ENCODE peak calls at places on chromosomes 5 and 9, in ten cellular contexts. One of them, this sample, is unnamed.

GRCh38 chr5:52801329-52801728 is 13.6 kb downstream of the ITGA1 start:
- DNase-seq in upper lobe of right lung: no peak
- DNase-seq in transverse colon: no peak
- DNase-seq in epithelial cell of esophagus: peak; percentile 47
- DNase-seq in bronchial epithelial cell: no peak
- DNase-seq in left ventricle myocardium inferior: no peak
- DNase-seq in AG09309: no peak
- DNase-seq in OCI-LY7: peak; percentile 19
- DNase-seq in SK-N-SH: no peak
- DNase-seq in CD8-positive, alpha-beta T cell: no peak
- DNase-seq in this sample: no peak

GRCh38 chr5:88384901-88385300 is 116.3 kb upstream of the TMEM161B start:
- DNase-seq in upper lobe of right lung: no peak
- DNase-seq in transverse colon: no peak
- DNase-seq in epithelial cell of esophagus: no peak
- DNase-seq in bronchial epithelial cell: no peak
- DNase-seq in left ventricle myocardium inferior: no peak
- DNase-seq in AG09309: no peak
- DNase-seq in OCI-LY7: no peak
- DNase-seq in SK-N-SH: no peak
- DNase-seq in CD8-positive, alpha-beta T cell: no peak
- DNase-seq in this sample: no peak

GRCh38 chr5:99032234-99033013 is 103.6 kb upstream of the CHD1 start:
- DNase-seq in upper lobe of right lung: no peak
- DNase-seq in transverse colon: peak; percentile 72
- DNase-seq in epithelial cell of esophagus: peak; percentile 79
- DNase-seq in bronchial epithelial cell: peak; percentile 71
- DNase-seq in left ventricle myocardium inferior: peak; percentile 28
- DNase-seq in AG09309: peak; percentile 65
- DNase-seq in OCI-LY7: peak; percentile 56
- DNase-seq in SK-N-SH: peak; percentile 46
- DNase-seq in CD8-positive, alpha-beta T cell: peak; percentile 22
- DNase-seq in this sample: peak; percentile 78

GRCh38 chr9:136545065-136545965 is 533 bp downstream of the NOTCH1 start:
- DNase-seq in upper lobe of right lung: no peak
- DNase-seq in transverse colon: no peak
- DNase-seq in epithelial cell of esophagus: no peak
- DNase-seq in bronchial epithelial cell: no peak
- DNase-seq in left ventricle myocardium inferior: no peak
- DNase-seq in AG09309: no peak
- DNase-seq in OCI-LY7: peak; percentile 70
- DNase-seq in SK-N-SH: peak; percentile 65
- DNase-seq in CD8-positive, alpha-beta T cell: peak; percentile 57
- DNase-seq in this sample: peak; percentile 72

GRCh38 chr9:87007711-87008360 is 60.5 kb upstream of the GAS1 start:
- DNase-seq in upper lobe of right lung: no peak
- DNase-seq in transverse colon: no peak
- DNase-seq in epithelial cell of esophagus: no peak
- DNase-seq in bronchial epithelial cell: no peak
- DNase-seq in left ventricle myocardium inferior: no peak
- DNase-seq in AG09309: peak; percentile 50
- DNase-seq in OCI-LY7: no peak
- DNase-seq in SK-N-SH: peak; percentile 69
- DNase-seq in CD8-positive, alpha-beta T cell: no peak
- DNase-seq in this sample: no peak

GRCh38 chr5:41891066-41891707 is 13.0 kb upstream of the RIMOC1 start:
- DNase-seq in upper lobe of right lung: no peak
- DNase-seq in transverse colon: no peak
- DNase-seq in epithelial cell of esophagus: no peak
- DNase-seq in bronchial epithelial cell: peak; percentile 23
- DNase-seq in left ventricle myocardium inferior: no peak
- DNase-seq in AG09309: no peak
- DNase-seq in OCI-LY7: no peak
- DNase-seq in SK-N-SH: no peak
- DNase-seq in CD8-positive, alpha-beta T cell: no peak
- DNase-seq in this sample: no peak

GRCh38 chr9:108040783-108041182 is 551.2 kb upstream of the KLF4 start:
- DNase-seq in upper lobe of right lung: no peak
- DNase-seq in transverse colon: no peak
- DNase-seq in epithelial cell of esophagus: peak; percentile 92
- DNase-seq in bronchial epithelial cell: peak; percentile 94
- DNase-seq in left ventricle myocardium inferior: no peak
- DNase-seq in AG09309: no peak
- DNase-seq in OCI-LY7: no peak
- DNase-seq in SK-N-SH: no peak
- DNase-seq in CD8-positive, alpha-beta T cell: no peak
- DNase-seq in this sample: no peak

GRCh38 chr9:35937227-35937626 is 20.7 kb downstream of the OR2S2 start:
- DNase-seq in upper lobe of right lung: no peak
- DNase-seq in transverse colon: no peak
- DNase-seq in epithelial cell of esophagus: no peak
- DNase-seq in bronchial epithelial cell: no peak
- DNase-seq in left ventricle myocardium inferior: no peak
- DNase-seq in AG09309: no peak
- DNase-seq in OCI-LY7: peak; percentile 44
- DNase-seq in SK-N-SH: no peak
- DNase-seq in CD8-positive, alpha-beta T cell: no peak
- DNase-seq in this sample: no peak

GRCh38 chr9:137614631-137615386 is 4.0 kb upstream of the EHMT1 start:
- DNase-seq in upper lobe of right lung: no peak
- DNase-seq in transverse colon: no peak
- DNase-seq in epithelial cell of esophagus: no peak
- DNase-seq in bronchial epithelial cell: no peak
- DNase-seq in left ventricle myocardium inferior: no peak
- DNase-seq in AG09309: no peak
- DNase-seq in OCI-LY7: no peak
- DNase-seq in SK-N-SH: no peak
- DNase-seq in CD8-positive, alpha-beta T cell: no peak
- DNase-seq in this sample: no peak
- TF ChIP-seq CTCF in upper lobe of right lung: no peak
- TF ChIP-seq CTCF in transverse colon: no peak
- TF ChIP-seq CTCF in epithelial cell of esophagus: no peak
- TF ChIP-seq CTCF in bronchial epithelial cell: no peak
- TF ChIP-seq CTCF in left ventricle myocardium inferior: no peak
- TF ChIP-seq CTCF in AG09309: no peak
- TF ChIP-seq CTCF in OCI-LY7: no peak
- TF ChIP-seq CTCF in SK-N-SH: no peak
- TF ChIP-seq CTCF in CD8-positive, alpha-beta T cell: no peak
- TF ChIP-seq CTCF in this sample: no peak

GRCh38 chr5:174411513-174411819 is 312.9 kb upstream of the MSX2 start:
- DNase-seq in upper lobe of right lung: no peak
- DNase-seq in transverse colon: no peak
- DNase-seq in epithelial cell of esophagus: no peak
- DNase-seq in bronchial epithelial cell: no peak
- DNase-seq in left ventricle myocardium inferior: no peak
- DNase-seq in AG09309: no peak
- DNase-seq in OCI-LY7: no peak
- DNase-seq in SK-N-SH: no peak
- DNase-seq in CD8-positive, alpha-beta T cell: no peak
- DNase-seq in this sample: no peak

GRCh38 chr5:174413520-174414314 is 310.7 kb upstream of the MSX2 start:
- DNase-seq in upper lobe of right lung: no peak
- DNase-seq in transverse colon: no peak
- DNase-seq in epithelial cell of esophagus: no peak
- DNase-seq in bronchial epithelial cell: no peak
- DNase-seq in left ventricle myocardium inferior: no peak
- DNase-seq in AG09309: peak; percentile 24
- DNase-seq in OCI-LY7: no peak
- DNase-seq in SK-N-SH: no peak
- DNase-seq in CD8-positive, alpha-beta T cell: no peak
- DNase-seq in this sample: no peak

GRCh38 chr5:174410716-174411512 is 313.5 kb upstream of the MSX2 start:
- DNase-seq in upper lobe of right lung: no peak
- DNase-seq in transverse colon: no peak
- DNase-seq in epithelial cell of esophagus: no peak
- DNase-seq in bronchial epithelial cell: no peak
- DNase-seq in left ventricle myocardium inferior: no peak
- DNase-seq in AG09309: peak; percentile 20
- DNase-seq in OCI-LY7: no peak
- DNase-seq in SK-N-SH: peak; percentile 61
- DNase-seq in CD8-positive, alpha-beta T cell: no peak
- DNase-seq in this sample: no peak

GRCh38 chr5:174412941-174413340 is 311.4 kb upstream of the MSX2 start:
- DNase-seq in upper lobe of right lung: no peak
- DNase-seq in transverse colon: no peak
- DNase-seq in epithelial cell of esophagus: no peak
- DNase-seq in bronchial epithelial cell: no peak
- DNase-seq in left ventricle myocardium inferior: no peak
- DNase-seq in AG09309: no peak
- DNase-seq in OCI-LY7: no peak
- DNase-seq in SK-N-SH: no peak
- DNase-seq in CD8-positive, alpha-beta T cell: no peak
- DNase-seq in this sample: no peak

DNA sequence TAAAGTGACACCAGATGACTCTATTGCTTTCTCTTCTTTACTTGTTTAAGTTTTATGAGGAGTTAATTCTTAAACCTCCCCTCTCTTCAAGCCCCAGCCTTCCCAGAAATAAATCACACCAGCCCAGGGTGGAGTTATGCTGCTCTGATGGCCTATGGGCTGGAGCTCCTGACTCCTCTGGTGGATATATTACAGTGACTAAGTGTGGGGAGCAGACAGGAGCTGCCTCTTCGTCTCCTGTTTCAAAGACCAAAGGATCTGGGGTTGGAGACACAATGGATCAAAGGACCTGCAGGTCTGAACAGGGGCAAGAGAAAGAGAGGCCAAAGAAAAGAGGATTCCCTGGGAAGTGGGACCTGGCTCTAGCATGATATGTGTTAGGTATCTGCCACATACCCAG is 312.0 kb upstream of the MSX2 start:
- DNase-seq in upper lobe of right lung: no peak
- DNase-seq in transverse colon: no peak
- DNase-seq in epithelial cell of esophagus: no peak
- DNase-seq in bronchial epithelial cell: no peak
- DNase-seq in left ventricle myocardium inferior: no peak
- DNase-seq in AG09309: no peak
- DNase-seq in OCI-LY7: no peak
- DNase-seq in SK-N-SH: no peak
- DNase-seq in CD8-positive, alpha-beta T cell: no peak
- DNase-seq in this sample: no peak
- H3K4me3 ChIP-seq in upper lobe of right lung: no peak overlapping the region
- H3K4me3 ChIP-seq in transverse colon: no peak overlapping the region
- H3K4me3 ChIP-seq in epithelial cell of esophagus: no peak overlapping the region
- H3K4me3 ChIP-seq in bronchial epithelial cell: no peak overlapping the region
- H3K4me3 ChIP-seq in left ventricle myocardium inferior: no peak overlapping the region
- H3K4me3 ChIP-seq in AG09309: no peak overlapping the region
- H3K4me3 ChIP-seq in OCI-LY7: no peak overlapping the region
- H3K4me3 ChIP-seq in SK-N-SH: no peak overlapping the region
- H3K4me3 ChIP-seq in CD8-positive, alpha-beta T cell: no peak overlapping the region
- H3K4me3 ChIP-seq in this sample: no peak overlapping the region

GRCh38 chr5:149839761-149840160 is 104.8 kb downstream of the PDE6A start:
- DNase-seq in upper lobe of right lung: no peak
- DNase-seq in transverse colon: no peak
- DNase-seq in epithelial cell of esophagus: peak; percentile 37
- DNase-seq in bronchial epithelial cell: no peak
- DNase-seq in left ventricle myocardium inferior: no peak
- DNase-seq in AG09309: no peak
- DNase-seq in OCI-LY7: no peak
- DNase-seq in SK-N-SH: peak; percentile 30
- DNase-seq in CD8-positive, alpha-beta T cell: no peak
- DNase-seq in this sample: no peak

GRCh38 chr5:149838881-149839739 is 105.5 kb downstream of the PDE6A start:
- DNase-seq in upper lobe of right lung: no peak
- DNase-seq in transverse colon: no peak
- DNase-seq in epithelial cell of esophagus: peak; percentile 95
- DNase-seq in bronchial epithelial cell: peak; percentile 91
- DNase-seq in left ventricle myocardium inferior: no peak
- DNase-seq in AG09309: no peak
- DNase-seq in OCI-LY7: no peak
- DNase-seq in SK-N-SH: no peak
- DNase-seq in CD8-positive, alpha-beta T cell: no peak
- DNase-seq in this sample: no peak

GRCh38 chr5:149836451-149837139 is 106.5 kb downstream of the PPARGC1B start:
- DNase-seq in upper lobe of right lung: no peak
- DNase-seq in transverse colon: no peak
- DNase-seq in epithelial cell of esophagus: no peak
- DNase-seq in bronchial epithelial cell: no peak
- DNase-seq in left ventricle myocardium inferior: no peak
- DNase-seq in AG09309: no peak
- DNase-seq in OCI-LY7: no peak
- DNase-seq in SK-N-SH: no peak
- DNase-seq in CD8-positive, alpha-beta T cell: no peak
- DNase-seq in this sample: no peak

GRCh38 chr5:149840226-149840825 is 104.3 kb downstream of the PDE6A start:
- DNase-seq in upper lobe of right lung: no peak
- DNase-seq in transverse colon: no peak
- DNase-seq in epithelial cell of esophagus: no peak
- DNase-seq in bronchial epithelial cell: no peak
- DNase-seq in left ventricle myocardium inferior: no peak
- DNase-seq in AG09309: no peak
- DNase-seq in OCI-LY7: no peak
- DNase-seq in SK-N-SH: no peak
- DNase-seq in CD8-positive, alpha-beta T cell: no peak
- DNase-seq in this sample: no peak

GRCh38 chr5:149837680-149838269 is 106.8 kb downstream of the PDE6A start:
- DNase-seq in upper lobe of right lung: no peak
- DNase-seq in transverse colon: peak; percentile 69
- DNase-seq in epithelial cell of esophagus: peak; percentile 80
- DNase-seq in bronchial epithelial cell: peak; percentile 58
- DNase-seq in left ventricle myocardium inferior: no peak
- DNase-seq in AG09309: peak; percentile 14
- DNase-seq in OCI-LY7: peak; percentile 37
- DNase-seq in SK-N-SH: peak; percentile 88
- DNase-seq in CD8-positive, alpha-beta T cell: no peak
- DNase-seq in this sample: peak; percentile 18
- TF ChIP-seq CTCF in upper lobe of right lung: peak; percentile 61
- TF ChIP-seq CTCF in transverse colon: peak; percentile 67
- TF ChIP-seq CTCF in epithelial cell of esophagus: peak; percentile 91
- TF ChIP-seq CTCF in bronchial epithelial cell: peak; percentile 96
- TF ChIP-seq CTCF in left ventricle myocardium inferior: peak; percentile 64
- TF ChIP-seq CTCF in AG09309: peak; percentile 95
- TF ChIP-seq CTCF in OCI-LY7: peak; percentile 65
- TF ChIP-seq CTCF in SK-N-SH: peak; percentile 89
- TF ChIP-seq CTCF in CD8-positive, alpha-beta T cell: no peak
- TF ChIP-seq CTCF in this sample: peak; percentile 26

DNA sequence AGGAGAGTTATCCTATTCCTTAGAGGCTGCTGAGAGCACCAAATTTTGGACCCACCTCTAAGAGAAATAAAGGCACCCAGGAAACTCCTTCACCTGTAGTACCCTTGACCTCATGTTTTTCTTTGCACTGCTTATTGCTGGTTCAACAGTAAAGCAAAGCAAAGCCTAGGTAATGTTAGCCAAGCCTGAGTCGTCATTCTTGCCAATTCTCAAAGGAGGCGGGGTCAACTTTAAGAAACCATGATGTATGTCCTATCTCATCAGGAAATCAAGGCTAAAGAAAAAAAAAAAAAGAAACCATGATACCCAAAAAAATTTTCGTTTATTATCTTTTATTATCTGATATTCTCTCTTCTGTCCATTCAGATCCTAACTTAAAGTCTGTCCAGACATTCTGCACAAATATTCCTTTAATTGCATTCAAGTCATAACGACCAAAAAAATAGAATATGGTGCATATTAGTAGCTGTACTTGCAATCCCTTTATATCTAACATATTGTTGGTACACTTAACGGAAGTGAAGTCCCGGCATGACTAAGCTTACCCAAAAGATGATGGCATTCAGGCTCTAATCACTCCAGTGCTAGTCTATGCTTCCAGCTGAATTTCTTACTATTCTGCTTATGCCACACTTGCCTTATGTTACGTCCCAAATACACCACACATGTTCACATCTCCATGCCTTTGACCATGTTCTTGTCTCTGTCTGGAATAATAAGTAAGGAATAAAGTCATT is 1.8 kb downstream of the AUH start:
- DNase-seq in upper lobe of right lung: no peak
- DNase-seq in transverse colon: no peak
- DNase-seq in epithelial cell of esophagus: peak; percentile 29
- DNase-seq in bronchial epithelial cell: peak; percentile 11
- DNase-seq in left ventricle myocardium inferior: no peak
- DNase-seq in AG09309: no peak
- DNase-seq in OCI-LY7: no peak
- DNase-seq in SK-N-SH: no peak
- DNase-seq in CD8-positive, alpha-beta T cell: no peak
- DNase-seq in this sample: no peak
- H3K4me3 ChIP-seq in upper lobe of right lung: peak overlapping the region; percentile 99
- H3K4me3 ChIP-seq in transverse colon: no peak overlapping the region
- H3K4me3 ChIP-seq in epithelial cell of esophagus: peak overlapping the region; percentile 92
- H3K4me3 ChIP-seq in bronchial epithelial cell: no peak overlapping the region
- H3K4me3 ChIP-seq in left ventricle myocardium inferior: peak overlapping the region; percentile 95
- H3K4me3 ChIP-seq in AG09309: no peak overlapping the region
- H3K4me3 ChIP-seq in OCI-LY7: peak overlapping the region; percentile 80
- H3K4me3 ChIP-seq in SK-N-SH: no peak overlapping the region
- H3K4me3 ChIP-seq in CD8-positive, alpha-beta T cell: no peak overlapping the region
- H3K4me3 ChIP-seq in this sample: no peak overlapping the region

This sample was measured in GM12865.